ENCODE peak calls at places on chromosomes 5 and 9, in six cellular contexts. W, Z, L, A, D and F are unnamed samples.

GRCh38 chr5:135565691-135566421 is 12.9 kb downstream of the CXCL14 start:
- DNase-seq in W (peak), Z (peak), L (peak), A (peak), D (peak), F (peak)

GRCh38 chr5:179163236-179164155 is 103.3 kb downstream of the ZNF354C start:
- DNase-seq in W (no peak), Z (no peak), L (no peak), A (no peak), D (no peak), F (peak)

GRCh38 chr5:81313686-81314085 is 12.3 kb downstream of the ZCCHC9 start:
- DNase-seq in W (no peak), Z (no peak), L (no peak), A (no peak), D (no peak), F (no peak)

GRCh38 chr9:128124873-128125574 is 2.5 kb downstream of the PTGES2 start:
- DNase-seq in W (peak), Z (peak), L (peak), A (peak), D (peak), F (peak)

GRCh38 chr9:34179528-34180138 is 790 bp downstream of the UBAP1 start:
- DNase-seq in W (no peak), Z (no peak), L (no peak), A (no peak), D (no peak), F (no peak)

GRCh38 chr9:92714787-92715487 is 45.0 kb upstream of the IPPK start:
- DNase-seq in W (no peak), Z (peak), L (no peak), A (no peak), D (no peak), F (peak)

GRCh38 chr5:147658293-147658932 is 124.1 kb downstream of the JAKMIP2 start:
- DNase-seq in W (no peak), Z (no peak), L (no peak), A (no peak), D (no peak), F (no peak)

GRCh38 chr9:94287877-94288513 is 28.9 kb downstream of the ZNF169 start:
- DNase-seq in W (no peak), Z (no peak), L (no peak), A (no peak), D (no peak), F (no peak)

GRCh38 chr9:14813336-14814020 is 90.9 kb upstream of the CER1 start:
- DNase-seq in W (no peak), Z (no peak), L (no peak), A (no peak), D (no peak), F (no peak)

GRCh38 chr9:110835859-110836271 is 167.3 kb downstream of the MUSK start:
- DNase-seq in W (no peak), Z (no peak), L (no peak), A (no peak), D (no peak), F (no peak)

GRCh38 chr9:37421914-37422288 is 595 bp upstream of the GRHPR start:
- DNase-seq in W (peak), Z (peak), L (no peak), A (no peak), D (no peak), F (peak)

GRCh38 chr5:4011943-4012342 is 416.3 kb downstream of the IRX1 start:
- DNase-seq in W (no peak), Z (no peak), L (no peak), A (no peak), D (no peak), F (no peak)

GRCh38 chr5:176906796-176907195 is 7.7 kb upstream of the HK3 start:
- DNase-seq in W (no peak), Z (no peak), L (no peak), A (no peak), D (no peak), F (no peak)

GRCh38 chr9:78121488-78121887 is 89.9 kb upstream of the GNAQ start:
- DNase-seq in W (peak), Z (peak), L (peak), A (peak), D (peak), F (peak)

GRCh38 chr5:131206061-131206460 is 35.3 kb downstream of the LYRM7 start:
- DNase-seq in W (no peak), Z (no peak), L (no peak), A (no peak), D (no peak), F (no peak)

GRCh38 chr5:178941361-178941760 is 363 bp downstream of the ZNF454 start:
- DNase-seq in W (no peak), Z (no peak), L (no peak), A (no peak), D (no peak), F (peak)

GRCh38 chr5:116621599-116621998 is 47.0 kb upstream of the SEMA6A start:
- DNase-seq in W (no peak), Z (no peak), L (no peak), A (no peak), D (no peak), F (no peak)

GRCh38 chr5:53983568-53984465 is 326.6 kb downstream of the ARL15 start:
- DNase-seq in W (no peak), Z (no peak), L (no peak), A (no peak), D (no peak), F (no peak)

GRCh38 chr9:93256878-93257807 is 73.2 kb downstream of the WNK2 start:
- DNase-seq in W (no peak), Z (peak), L (no peak), A (no peak), D (no peak), F (no peak)

GRCh38 chr5:154179846-154180710 is 10.5 kb upstream of the GALNT10 start:
- DNase-seq in W (peak), Z (peak), L (peak), A (peak), D (peak), F (no peak)

GRCh38 chr5:4563400-4563799 is 576.7 kb upstream of the ADAMTS16 start:
- DNase-seq in W (no peak), Z (no peak), L (no peak), A (peak), D (no peak), F (no peak)

GRCh38 chr5:180596668-180597231 is 5.5 kb upstream of the SCGB3A1 start:
- DNase-seq in W (no peak), Z (no peak), L (peak), A (no peak), D (no peak), F (no peak)

GRCh38 chr9:87494970-87495471 is 2.6 kb upstream of the DAPK1 start:
- DNase-seq in W (no peak), Z (no peak), L (no peak), A (no peak), D (no peak), F (no peak)

GRCh38 chr5:128965011-128965637 is at the start of gene SLC27A6:
- DNase-seq in W (no peak), Z (peak), L (peak), A (peak), D (no peak), F (peak)